ENCODE peak calls at places on chromosomes 2 and 18, in seven cellular contexts. X is pancreas; R is GM20000; V is HFF-Myc; Z is left ventricle myocardium inferior; J is heart left ventricle; T is CD8-positive, alpha-beta T cell. W is an unnamed sample.
A peak's percentile ranks its signal among the peaks of the same experiment; 100 is the strongest.

GRCh38 chr2:14907014-14907612 is 274.6 kb downstream of the LRATD1 start:
- DNase-seq in R (peak; percentile 8), X (no peak), T (no peak), J (no peak), Z (no peak), V (no peak), W (no peak)

GRCh38 chr18:55546873-55547704 is 40.9 kb downstream of the TCF4 start:
- DNase-seq in Z (no peak), X (no peak), V (peak; percentile 19), T (no peak), R (no peak), J (peak; percentile 45), W (no peak)

GRCh38 chr2:15569658-15570615 is 8.8 kb upstream of the NBAS start:
- DNase-seq in X (no peak), T (no peak), Z (no peak), R (no peak), V (no peak), J (no peak), W (no peak)

GRCh38 chr2:3465328-3465727 is 54.0 kb downstream of the ADI1 start:
- DNase-seq in J (no peak), X (no peak), R (no peak), Z (no peak), T (no peak), V (no peak), W (no peak)

GRCh38 chr2:101130081-101130480 is 21.1 kb downstream of the TBC1D8 start:
- DNase-seq in J (no peak), Z (no peak), R (no peak), T (no peak), X (no peak), V (no peak), W (no peak)

GRCh38 chr2:68912732-68913131 is 40.0 kb downstream of the GKN2 start:
- DNase-seq in R (no peak), V (no peak), T (no peak), X (no peak), J (no peak), Z (no peak), W (no peak)

GRCh38 chr2:72694715-72695496 is 130.9 kb downstream of the EXOC6B start:
- DNase-seq in X (peak; percentile 27), J (peak; percentile 84), T (no peak), R (no peak), V (peak; percentile 72), Z (peak; percentile 72), W (no peak)

GRCh38 chr2:127514485-127514884 is 11.8 kb downstream of the IWS1 start:
- DNase-seq in J (peak; percentile 69), R (no peak), T (no peak), V (no peak), Z (peak; percentile 57), X (no peak), W (no peak)

GRCh38 chr2:33238111-33238510 is 238.3 kb upstream of the RASGRP3 start:
- DNase-seq in Z (no peak), J (no peak), V (no peak), R (no peak), X (no peak), T (no peak), W (no peak)

GRCh38 chr18:69684789-69685188 is 262.9 kb downstream of the CD226 start:
- DNase-seq in V (no peak), T (no peak), X (no peak), J (no peak), R (no peak), Z (no peak), W (no peak)

GRCh38 chr2:163369111-163369510 is 366.7 kb downstream of the FIGN start:
- DNase-seq in V (no peak), J (no peak), Z (no peak), X (no peak), T (no peak), R (no peak), W (no peak)

GRCh38 chr2:60806595-60806987 is 50.5 kb downstream of the PAPOLG start:
- DNase-seq in J (no peak), Z (no peak), X (no peak), V (no peak), T (peak; percentile 45), R (no peak), W (no peak)

GRCh38 chr2:98158305-98158704 is 71.3 kb downstream of the VWA3B start:
- DNase-seq in V (no peak), J (peak; percentile 78), X (no peak), Z (peak; percentile 60), T (no peak), R (no peak), W (no peak)

GRCh38 chr2:177710003-177710411 is 317.4 kb downstream of the AGPS start:
- DNase-seq in T (no peak), V (no peak), Z (no peak), R (no peak), X (no peak), J (no peak), W (no peak)

GRCh38 chr18:34322365-34323289 is 97.9 kb upstream of the NOL4 start:
- DNase-seq in Z (peak; percentile 24), J (no peak), R (peak; percentile 19), X (peak; percentile 59), T (no peak), V (no peak), W (peak; percentile 70)

GRCh38 chr2:30871440-30871839 is 64.2 kb upstream of the CAPN13 start:
- DNase-seq in J (no peak), X (no peak), V (no peak), R (no peak), Z (no peak), T (no peak), W (no peak)

GRCh38 chr2:144515694-144516416 is 4.1 kb downstream of the ZEB2 start:
- DNase-seq in R (peak; percentile 58), X (no peak), T (peak; percentile 63), Z (peak; percentile 68), V (no peak), J (peak; percentile 56), W (peak; percentile 50)

GRCh38 chr18:22539045-22539444 is 121.3 kb upstream of the CTAGE1 start:
- DNase-seq in J (peak; percentile 68), T (no peak), Z (peak; percentile 70), X (no peak), R (no peak), V (no peak), W (no peak)

GRCh38 chr18:50853863-50854271 is 25.1 kb upstream of the ME2 start:
- DNase-seq in Z (no peak), X (no peak), V (no peak), T (no peak), R (no peak), J (peak; percentile 46), W (no peak)

GRCh38 chr2:126761981-126762878 is 106.3 kb downstream of the GYPC start:
- DNase-seq in R (no peak), Z (no peak), J (no peak), T (peak; percentile 79), X (no peak), V (no peak), W (no peak)

GRCh38 chr2:201185863-201186262 is 2.9 kb downstream of the CASP10 start:
- DNase-seq in R (no peak), J (no peak), V (no peak), T (no peak), Z (no peak), X (no peak), W (no peak)

GRCh38 chr2:201188449-201188848 is 5.5 kb downstream of the CASP10 start:
- DNase-seq in V (no peak), Z (no peak), J (no peak), R (no peak), X (no peak), T (no peak), W (no peak)

GRCh38 chr2:201183373-201183742 is 417 bp downstream of the CASP10 start:
- DNase-seq in V (no peak), Z (no peak), R (no peak), T (no peak), X (no peak), J (no peak), W (no peak)

GRCh38 chr2:201180010-201180409 is 2.9 kb upstream of the CASP10 start:
- DNase-seq in R (no peak), X (no peak), T (no peak), V (no peak), J (no peak), Z (no peak), W (no peak)

DNA sequence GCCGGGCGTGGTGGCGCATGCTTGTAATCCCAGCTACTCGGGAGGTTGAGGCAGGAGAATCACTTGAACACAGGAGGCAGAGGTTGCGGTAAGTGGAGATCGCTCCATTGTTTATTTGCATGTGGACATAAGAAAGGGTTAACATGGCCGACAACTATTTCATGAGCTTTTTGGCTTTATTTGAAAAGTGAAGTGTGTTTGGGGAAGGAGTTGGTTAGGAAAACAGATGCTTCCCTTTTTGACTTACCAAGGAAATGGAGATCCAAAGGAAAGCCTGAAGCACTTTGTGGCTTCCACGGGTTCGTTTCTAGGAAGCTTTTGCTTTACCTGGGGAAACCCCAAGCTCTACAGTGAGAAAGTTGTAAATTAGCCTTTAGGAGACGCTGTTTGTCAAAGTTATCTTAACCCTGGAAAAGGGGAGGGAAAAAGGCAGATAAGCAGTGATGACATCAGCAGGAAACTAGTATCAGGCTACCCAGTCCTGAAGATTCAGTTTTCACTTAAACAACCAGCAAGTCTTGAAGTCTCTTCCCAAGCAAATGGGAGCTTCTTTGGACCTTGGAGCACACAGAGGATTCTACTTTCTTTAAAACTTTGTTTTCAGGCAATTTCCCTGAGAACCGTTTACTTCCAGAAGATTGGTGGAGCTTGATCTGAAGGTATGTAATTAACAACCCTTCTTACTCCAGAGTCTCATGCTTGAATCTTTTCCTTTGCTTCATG is at the start of gene CASP10:
- DNase-seq in T (no peak), Z (no peak), R (peak; percentile 69), X (peak; percentile 21), V (peak; percentile 36), J (no peak), W (peak; percentile 31)
- TF ChIP-seq CTCF in T (peak; percentile 48), Z (peak; percentile 60), R (peak; percentile 42), X (peak; percentile 23), V (peak; percentile 25), J (peak; percentile 66), W (no peak)

GRCh38 chr2:23563673-23564617 is 179.0 kb downstream of the KLHL29 start:
- DNase-seq in Z (peak; percentile 57), V (peak; percentile 52), T (no peak), X (peak; percentile 56), R (no peak), J (peak; percentile 65), W (no peak)
- TF ChIP-seq CTCF in Z (no peak), V (no peak), T (no peak), X (no peak), R (no peak), J (no peak), W (no peak)

GRCh38 chr2:56476509-56477071 is 292.8 kb downstream of the CCDC85A start:
- DNase-seq in V (no peak), T (no peak), Z (no peak), R (no peak), X (peak; percentile 31), J (no peak), W (no peak)
- TF ChIP-seq CTCF in V (no peak), T (no peak), Z (no peak), R (no peak), X (no peak), J (no peak), W (no peak)

GRCh38 chr18:66143029-66143428 is 392.2 kb downstream of the CDH7 start:
- DNase-seq in T (no peak), Z (no peak), R (no peak), V (no peak), X (no peak), J (no peak), W (no peak)
- TF ChIP-seq CTCF in T (no peak), Z (no peak), R (no peak), V (no peak), X (no peak), J (no peak), W (no peak)